ENCODE peak calls at places on chromosomes 16 and 17, in six cellular contexts. A is effector memory CD4-positive, alpha-beta T cell; M is CD4-positive, alpha-beta memory T cell; W is activated naive CD4-positive, alpha-beta T cell; U is fibroblast of lung; J is heart left ventricle. Q is an unnamed sample.
A peak's percentile ranks its signal among the peaks of the same experiment; 100 is the strongest.

GRCh38 chr16:59047114-59047513 is 313.0 kb upstream of the GOT2 start:
- DNase-seq in A (no peak), M (no peak), W (no peak), U (no peak), J (no peak), Q (no peak)

GRCh38 chr17:76864024-76864423 is 4.2 kb upstream of the MGAT5B start:
- DNase-seq in A (no peak), M (no peak), W (no peak), U (no peak), J (no peak), Q (no peak)

GRCh38 chr16:68590201-68590994 is 51.3 kb downstream of the ZFP90 start:
- DNase-seq in A (no peak), M (peak; percentile 39), W (peak; percentile 5), U (peak; percentile 46), J (peak; percentile 26), Q (peak; percentile 21)

GRCh38 chr17:43984521-43984920 is 19.9 kb upstream of the NAGS start:
- DNase-seq in A (no peak), M (no peak), W (no peak), U (no peak), J (no peak), Q (no peak)

GRCh38 chr17:19273731-19274130 is 36.6 kb downstream of the EPN2 start:
- DNase-seq in A (no peak), M (no peak), W (no peak), U (no peak), J (no peak), Q (no peak)

GRCh38 chr17:17774009-17774881 is 62.5 kb downstream of the SREBF1 start:
- DNase-seq in A (no peak), M (no peak), W (no peak), U (peak; percentile 62), J (no peak), Q (no peak)

GRCh38 chr16:72905581-72905980 is 142.3 kb downstream of the ZFHX3 start:
- DNase-seq in A (no peak), M (no peak), W (no peak), U (no peak), J (no peak), Q (no peak)

GRCh38 chr16:10877472-10877946 is 507 bp downstream of the CIITA start:
- DNase-seq in A (no peak), M (no peak), W (no peak), U (no peak), J (no peak), Q (no peak)

GRCh38 chr16:1938316-1938715 is 4.7 kb downstream of the MSRB1 start:
- DNase-seq in A (no peak), M (no peak), W (no peak), U (no peak), J (no peak), Q (no peak)

GRCh38 chr17:82593590-82594087 is 54.6 kb downstream of the WDR45B start:
- DNase-seq in A (no peak), M (no peak), W (no peak), U (peak; percentile 34), J (no peak), Q (no peak)

GRCh38 chr16:85752511-85753420 is 1.9 kb upstream of the C16orf74 start:
- DNase-seq in A (no peak), M (no peak), W (no peak), U (peak; percentile 34), J (no peak), Q (no peak)

GRCh38 chr16:60166-60565 is 6.5 kb downstream of the SNRNP25 start:
- DNase-seq in A (no peak), M (peak; percentile 25), W (no peak), U (no peak), J (no peak), Q (no peak)

GRCh38 chr16:88351521-88352101 is 31.1 kb upstream of the ZNF469 start:
- DNase-seq in A (no peak), M (no peak), W (no peak), U (no peak), J (no peak), Q (no peak)

GRCh38 chr16:19380316-19380715 is 37.4 kb upstream of the TMC5 start:
- DNase-seq in A (no peak), M (no peak), W (no peak), U (no peak), J (no peak), Q (peak; percentile 7)

GRCh38 chr16:1959269-1960039 is at the start of gene NDUFB10:
- DNase-seq in A (peak; percentile 78), M (peak; percentile 84), W (peak; percentile 75), U (peak; percentile 91), J (peak; percentile 96), Q (peak; percentile 89)

GRCh38 chr16:5015351-5015750 is 18.4 kb downstream of the NAGPA start:
- DNase-seq in A (no peak), M (no peak), W (no peak), U (no peak), J (no peak), Q (no peak)

GRCh38 chr16:57799619-57800212 is 2.6 kb downstream of the KIFC3 start:
- DNase-seq in A (no peak), M (no peak), W (no peak), U (no peak), J (no peak), Q (no peak)

GRCh38 chr16:51508813-51509212 is 357.7 kb upstream of the SALL1 start:
- DNase-seq in A (no peak), M (no peak), W (no peak), U (peak; percentile 86), J (no peak), Q (no peak)

GRCh38 chr16:55082594-55082982 is 151.9 kb downstream of the IRX5 start:
- DNase-seq in A (no peak), M (no peak), W (no peak), U (no peak), J (no peak), Q (no peak)

GRCh38 chr17:48632579-48633265 is 6.6 kb upstream of the HOXB9 start:
- DNase-seq in A (no peak), M (no peak), W (no peak), U (no peak), J (no peak), Q (no peak)

GRCh38 chr16:27177031-27177774 is 26.1 kb upstream of the KDM8 start:
- DNase-seq in A (no peak), M (no peak), W (no peak), U (peak; percentile 75), J (no peak), Q (no peak)

GRCh38 chr16:19283637-19284036 is 1.9 kb upstream of the CLEC19A start:
- DNase-seq in A (no peak), M (no peak), W (no peak), U (no peak), J (no peak), Q (no peak)

GRCh38 chr17:20948984-20949777 is 93.6 kb downstream of the USP22 start:
- DNase-seq in A (no peak), M (no peak), W (no peak), U (no peak), J (no peak), Q (no peak)

GRCh38 chr17:69819316-69820087 is 255.5 kb upstream of the KCNJ16 start:
- DNase-seq in A (no peak), M (no peak), W (no peak), U (peak; percentile 65), J (no peak), Q (no peak)

GRCh38 chr16:21169249-21169981 is 10.9 kb downstream of the LDAF1 start:
- DNase-seq in A (no peak), M (no peak), W (no peak), U (peak; percentile 80), J (no peak), Q (no peak)

GRCh38 chr17:73342057-73342522 is 30.3 kb upstream of the CDC42EP4 start:
- DNase-seq in A (no peak), M (no peak), W (no peak), U (peak; percentile 81), J (peak; percentile 70), Q (no peak)

GRCh38 chr17:74758846-74759163 is 10.4 kb downstream of the NHERF1 start:
- DNase-seq in A (no peak), M (peak; percentile 56), W (no peak), U (no peak), J (no peak), Q (no peak)

GRCh38 chr16:50917941-50918340 is 176.1 kb downstream of the CYLD start:
- DNase-seq in A (no peak), M (no peak), W (no peak), U (no peak), J (no peak), Q (no peak)

GRCh38 chr17:45129426-45129939 is 2.8 kb downstream of the PLCD3 start:
- DNase-seq in A (no peak), M (peak; percentile 16), W (no peak), U (no peak), J (peak; percentile 39), Q (no peak)

GRCh38 chr16:88655053-88655732 is 4.3 kb upstream of the CYBA start:
- DNase-seq in A (no peak), M (no peak), W (no peak), U (no peak), J (no peak), Q (no peak)

Q was measured in CD4-positive, CD25-positive, alpha-beta regulatory T cell.